ENCODE peak calls at places on chromosome 9, in nine cellular contexts. T, Y, P, C, Z, L, R, M and J are unnamed samples.

GRCh38 chr9:3824062-3824461 is 298.3 kb upstream of the RFX3 start:
- DNase-seq in T (no peak), Y (no peak), P (no peak), C (no peak), Z (no peak), L (no peak), R (no peak), M (no peak), J (no peak)

GRCh38 chr9:109232449-109232848 is 65.4 kb upstream of the FRRS1L start:
- DNase-seq in T (no peak), Y (peak), P (no peak), C (no peak), Z (no peak), L (no peak), R (no peak), M (peak), J (no peak)

GRCh38 chr9:127022913-127023665 is 99.3 kb downstream of the ANGPTL2 start:
- DNase-seq in T (no peak), Y (no peak), P (no peak), C (no peak), Z (no peak), L (no peak), R (no peak), M (no peak), J (no peak)

GRCh38 chr9:113609562-113610318 is 146.2 kb downstream of the RGS3 start:
- DNase-seq in T (no peak), Y (no peak), P (no peak), C (no peak), Z (peak), L (no peak), R (no peak), M (no peak), J (peak)

GRCh38 chr9:92525306-92525705 is 10.5 kb downstream of the ECM2 start:
- DNase-seq in T (no peak), Y (peak), P (no peak), C (no peak), Z (no peak), L (no peak), R (no peak), M (peak), J (no peak)

GRCh38 chr9:88303785-88304495 is 84.3 kb upstream of the SPIN1 start:
- DNase-seq in T (no peak), Y (peak), P (no peak), C (no peak), Z (no peak), L (no peak), R (no peak), M (no peak), J (no peak)

GRCh38 chr9:135474915-135475314 is 4.7 kb upstream of the PPP1R26 start:
- DNase-seq in T (peak), Y (no peak), P (no peak), C (peak), Z (no peak), L (peak), R (no peak), M (peak), J (peak)

GRCh38 chr9:91033802-91034201 is 232.2 kb downstream of the SYK start:
- DNase-seq in T (no peak), Y (peak), P (no peak), C (peak), Z (no peak), L (no peak), R (peak), M (no peak), J (no peak)

GRCh38 chr9:86752727-86753126 is 194.6 kb downstream of the GAS1 start:
- DNase-seq in T (no peak), Y (no peak), P (no peak), C (no peak), Z (no peak), L (no peak), R (no peak), M (no peak), J (no peak)

GRCh38 chr9:89953824-89954223 is 349.0 kb downstream of the GADD45G start:
- DNase-seq in T (no peak), Y (no peak), P (no peak), C (peak), Z (no peak), L (no peak), R (no peak), M (no peak), J (peak)

GRCh38 chr9:131714161-131714646 is 25.7 kb downstream of the RAPGEF1 start:
- DNase-seq in T (no peak), Y (peak), P (no peak), C (no peak), Z (no peak), L (no peak), R (no peak), M (peak), J (no peak)

GRCh38 chr9:97804059-97804365 is 49.0 kb upstream of the FOXE1 start:
- DNase-seq in T (no peak), Y (no peak), P (no peak), C (no peak), Z (no peak), L (no peak), R (no peak), M (no peak), J (no peak)

GRCh38 chr9:91036826-91037510 is 235.3 kb downstream of the SYK start:
- DNase-seq in T (peak), Y (peak), P (no peak), C (peak), Z (peak), L (peak), R (peak), M (peak), J (peak)

GRCh38 chr9:107648153-107648716 is 158.7 kb upstream of the KLF4 start:
- DNase-seq in T (no peak), Y (no peak), P (no peak), C (no peak), Z (no peak), L (no peak), R (no peak), M (no peak), J (no peak)

GRCh38 chr9:99130069-99130468 is 25.2 kb downstream of the TGFBR1 start:
- DNase-seq in T (no peak), Y (no peak), P (no peak), C (no peak), Z (no peak), L (no peak), R (no peak), M (no peak), J (peak)

GRCh38 chr9:17135578-17135904 is 701 bp downstream of the CNTLN start:
- DNase-seq in T (no peak), Y (peak), P (no peak), C (peak), Z (no peak), L (no peak), R (no peak), M (no peak), J (no peak)

GRCh38 chr9:128903079-128903461 is 17.7 kb upstream of the PHYHD1 start:
- DNase-seq in T (no peak), Y (no peak), P (no peak), C (no peak), Z (no peak), L (no peak), R (no peak), M (no peak), J (no peak)

GRCh38 chr9:102205251-102205650 is 466.8 kb upstream of the GRIN3A start:
- DNase-seq in T (no peak), Y (no peak), P (no peak), C (no peak), Z (no peak), L (no peak), R (no peak), M (no peak), J (no peak)

GRCh38 chr9:95810814-95811213 is 64.7 kb upstream of the ERCC6L2 start:
- DNase-seq in T (no peak), Y (no peak), P (no peak), C (peak), Z (no peak), L (no peak), R (no peak), M (no peak), J (peak)

GRCh38 chr9:92974696-92975451 is 27.6 kb downstream of the FGD3 start:
- DNase-seq in T (no peak), Y (peak), P (no peak), C (no peak), Z (peak), L (no peak), R (no peak), M (no peak), J (no peak)

GRCh38 chr9:34510506-34511159 is 12.2 kb downstream of the ENHO start:
- DNase-seq in T (no peak), Y (no peak), P (no peak), C (peak), Z (no peak), L (no peak), R (no peak), M (no peak), J (peak)

GRCh38 chr9:126682928-126683697 is 69.4 kb downstream of the LMX1B start:
- DNase-seq in T (no peak), Y (no peak), P (no peak), C (no peak), Z (no peak), L (no peak), R (no peak), M (no peak), J (no peak)

GRCh38 chr9:33230756-33231691 is 8.9 kb upstream of the SPINK4 start:
- DNase-seq in T (no peak), Y (peak), P (no peak), C (no peak), Z (no peak), L (no peak), R (no peak), M (peak), J (no peak)